ENCODE peak calls at places on chromosomes 5 and 9, in four cellular contexts. P, U, N and G are unnamed samples.

GRCh38 chr5:2751592-2752021 is at the start of gene IRX2:
- DNase-seq in P (peak; percentile 44), U (no peak), N (no peak), G (no peak)

GRCh38 chr5:13214182-13214581 is 730.3 kb downstream of the DNAH5 start:
- DNase-seq in P (no peak), U (no peak), N (no peak), G (no peak)

GRCh38 chr5:165497707-165498106 is 1992.3 kb downstream of the MAT2B start:
- DNase-seq in P (peak; percentile 2), U (no peak), N (no peak), G (peak; percentile 23)

GRCh38 chr5:1873242-1873959 is 9.3 kb downstream of the IRX4 start:
- DNase-seq in P (no peak), U (no peak), N (no peak), G (no peak)

GRCh38 chr5:140351609-140352334 is 5.4 kb upstream of the HBEGF start:
- DNase-seq in P (peak; percentile 76), U (no peak), N (peak; percentile 65), G (peak; percentile 66)

GRCh38 chr9:37923121-37923795 is 19.3 kb upstream of the SLC25A51 start:
- DNase-seq in P (no peak), U (no peak), N (no peak), G (peak; percentile 48)

GRCh38 chr5:38250752-38251448 is 7.5 kb upstream of the EGFLAM start:
- DNase-seq in P (no peak), U (no peak), N (no peak), G (no peak)

GRCh38 chr9:136697821-136698526 is 10.7 kb upstream of the AGPAT2 start:
- DNase-seq in P (no peak), U (no peak), N (peak; percentile 78), G (no peak)

GRCh38 chr9:124911766-124912165 is 29.1 kb downstream of the GOLGA1 start:
- DNase-seq in P (no peak), U (no peak), N (no peak), G (no peak)

GRCh38 chr9:124776952-124777645 is at the start of gene OLFML2A:
- DNase-seq in P (peak; percentile 58), U (no peak), N (no peak), G (peak; percentile 86)

GRCh38 chr5:178515019-178515418 is 75.2 kb downstream of the COL23A1 start:
- DNase-seq in P (no peak), U (no peak), N (no peak), G (no peak)

GRCh38 chr9:21904371-21904770 is 89.8 kb downstream of the CDKN2A start:
- DNase-seq in P (no peak), U (no peak), N (no peak), G (no peak)

GRCh38 chr5:91182763-91183162 is 200.4 kb downstream of the ARRDC3 start:
- DNase-seq in P (no peak), U (no peak), N (no peak), G (no peak)

GRCh38 chr9:35636135-35636876 is 14.4 kb downstream of the SIT1 start:
- DNase-seq in P (no peak), U (no peak), N (no peak), G (no peak)

GRCh38 chr5:163978897-163979296 is 473.5 kb downstream of the MAT2B start:
- DNase-seq in P (no peak), U (no peak), N (no peak), G (no peak)

GRCh38 chr9:36862206-36863145 is 171.6 kb downstream of the PAX5 start:
- DNase-seq in P (peak; percentile 60), U (no peak), N (peak; percentile 46), G (peak; percentile 80)

GRCh38 chr5:10456583-10457562 is 15.2 kb downstream of the ROPN1L start:
- DNase-seq in P (no peak), U (no peak), N (no peak), G (no peak)

GRCh38 chr5:10452768-10453331 is 11.2 kb downstream of the ROPN1L start:
- DNase-seq in P (peak; percentile 85), U (peak; percentile 62), N (peak; percentile 55), G (peak; percentile 78)

GRCh38 chr5:10453564-10453963 is 11.9 kb downstream of the ROPN1L start:
- DNase-seq in P (no peak), U (no peak), N (no peak), G (no peak)

GRCh38 chr5:10455273-10455670 is 13.6 kb downstream of the ROPN1L start:
- DNase-seq in P (no peak), U (no peak), N (no peak), G (no peak)

GRCh38 chr5:10454591-10455272 is 13.1 kb downstream of the ROPN1L start:
- DNase-seq in P (no peak), U (no peak), N (no peak), G (no peak)
- TF ChIP-seq PBX3 in P (no peak), U (no peak), N (no peak), G (peak; percentile 14)

DNA sequence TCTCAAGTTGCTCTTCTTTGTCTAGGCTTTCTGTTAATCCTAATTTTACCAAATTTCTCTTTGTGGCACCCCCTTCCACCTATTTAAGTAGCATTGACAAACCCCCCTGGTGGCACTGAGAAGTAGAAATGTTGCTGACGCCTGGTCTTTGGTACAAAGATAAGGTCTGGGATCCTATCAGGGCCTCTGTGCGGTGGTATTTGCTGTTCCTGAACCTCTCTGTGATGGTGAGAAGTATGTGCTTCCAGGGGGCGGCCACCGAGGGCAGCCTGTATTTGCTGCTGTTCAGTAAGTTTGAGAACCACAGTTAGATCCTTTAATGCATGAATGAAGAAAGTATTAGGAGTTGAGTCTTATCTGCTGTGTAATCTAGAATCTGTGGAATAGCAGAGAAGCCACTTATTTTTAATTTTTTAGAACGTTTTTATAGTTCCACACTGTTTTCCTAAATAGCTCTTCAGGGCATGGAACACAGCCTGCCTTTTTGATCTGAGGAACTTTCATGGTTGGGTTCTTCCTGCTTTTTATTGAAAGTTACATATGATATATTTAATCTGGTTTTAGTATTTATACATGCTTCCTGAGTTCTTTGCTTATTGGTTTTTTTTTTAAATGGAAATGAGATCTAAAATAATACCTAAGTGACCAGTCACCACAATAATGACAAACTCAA is 124.2 kb downstream of the TRIO start:
- DNase-seq in P (no peak), U (no peak), N (peak; percentile 25), G (no peak)
- TF ChIP-seq RAD21 in P (no peak), U (no peak), N (no peak), G (no peak)

GRCh38 chr5:175800656-175801081 is 70.7 kb upstream of the CPLX2 start:
- DNase-seq in P (no peak), U (no peak), N (no peak), G (peak; percentile 85)
- TF ChIP-seq PBX3 in P (no peak), U (no peak), N (no peak), G (no peak)

DNA sequence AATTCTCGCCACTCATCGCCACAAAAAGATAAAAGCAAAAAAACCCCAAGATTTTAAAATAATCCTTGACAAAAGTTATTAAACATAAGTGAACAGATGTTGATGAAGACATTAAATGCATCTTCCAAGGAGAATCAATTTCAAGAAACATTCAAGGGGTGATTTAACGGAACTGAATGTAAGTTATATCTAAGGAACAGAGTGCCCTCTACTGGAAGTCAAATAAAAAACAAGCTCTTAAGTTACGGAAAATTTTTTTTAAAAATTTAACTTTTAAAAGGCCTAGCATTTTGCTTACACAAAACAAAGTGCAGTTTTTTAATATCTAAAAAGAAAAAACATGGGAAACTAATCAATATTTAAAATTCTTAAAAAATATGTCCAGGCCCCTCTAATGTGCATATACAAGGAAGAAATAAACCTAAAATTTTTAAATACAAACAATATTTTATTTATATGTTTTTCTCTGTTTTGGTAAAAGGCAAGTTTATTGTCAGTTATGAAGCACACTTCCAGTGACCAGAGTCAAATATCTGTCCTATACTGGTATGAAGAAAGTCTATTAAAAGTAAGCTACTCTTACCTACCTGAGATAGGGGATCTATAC is 28.0 kb downstream of the TEX10 start:
- DNase-seq in P (peak; percentile 12), U (no peak), N (peak; percentile 9), G (peak; percentile 12)
- TF ChIP-seq RAD21 in P (peak; percentile 34), U (peak; percentile 45), N (no peak), G (peak; percentile 51)

GRCh38 chr5:132774896-132775295 is 2.1 kb downstream of the SEPTIN8 start:
- DNase-seq in P (no peak), U (no peak), N (no peak), G (no peak)

GRCh38 chr5:132775439-132776076 is 1.5 kb downstream of the SEPTIN8 start:
- DNase-seq in P (no peak), U (no peak), N (no peak), G (no peak)

GRCh38 chr5:132777209-132778069 is at the start of gene SEPTIN8:
- DNase-seq in P (peak; percentile 70), U (no peak), N (no peak), G (peak; percentile 90)

GRCh38 chr5:132776932-132777208 is 169 bp downstream of the SEPTIN8 start:
- DNase-seq in P (no peak), U (no peak), N (no peak), G (no peak)

DNA sequence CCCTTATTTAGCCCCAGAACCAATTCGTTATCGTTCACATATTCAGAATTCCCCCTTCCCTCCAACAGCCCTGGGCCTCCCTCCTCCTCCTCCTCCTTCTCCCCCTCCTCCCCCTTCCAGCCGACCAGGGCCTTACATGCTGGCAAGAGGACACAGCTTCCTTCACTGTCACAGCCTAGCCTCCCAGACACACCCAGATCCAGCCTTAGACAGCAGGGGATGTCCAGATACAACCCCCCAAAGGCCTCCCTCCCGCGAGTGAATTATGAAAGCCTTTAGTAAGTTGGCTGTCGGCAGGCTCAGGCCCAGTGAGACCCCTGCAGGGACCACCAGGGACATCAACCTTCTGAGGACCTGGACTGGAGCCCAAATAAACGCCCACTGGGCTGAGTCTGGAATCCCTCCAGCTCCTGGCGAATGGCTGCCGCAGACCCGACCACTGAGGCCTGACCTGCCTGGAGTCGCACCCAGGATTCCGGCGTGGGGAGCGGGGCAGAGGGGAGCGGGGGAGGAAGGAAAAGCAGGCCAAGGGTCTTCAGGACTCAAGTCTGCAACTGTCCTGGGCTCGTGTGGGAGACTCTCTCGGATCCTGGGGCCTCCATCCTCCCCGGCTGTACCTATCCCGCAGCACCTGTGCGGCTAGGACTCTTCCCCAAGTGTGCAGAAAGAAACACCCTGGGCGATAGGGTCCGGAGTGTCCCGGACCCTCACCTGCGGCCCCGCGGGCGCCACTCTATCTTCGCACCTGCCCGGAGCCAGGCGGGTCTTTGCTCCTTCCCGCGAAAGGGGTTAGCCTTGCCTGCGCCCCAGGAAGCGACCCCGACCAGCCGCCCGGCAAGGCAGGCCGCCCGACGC is 735 bp downstream of the SEPTIN8 start:
- DNase-seq in P (peak; percentile 48), U (no peak), N (peak; percentile 19), G (peak; percentile 88)
- TF ChIP-seq PBX3 in P (no peak), U (no peak), N (no peak), G (no peak)